ENCODE peak calls at places on chromosomes 7 and 10, in four cellular contexts. Q is pancreas; E is iPS DF 6.9; K is CD4-positive, alpha-beta T cell. V is an unnamed sample.

GRCh38 chr7:143929224-143929920 is 5.7 kb upstream of the OR2F2 start:
- DNase-seq in E (no peak), Q (no peak), K (no peak), V (no peak)

GRCh38 chr10:124003070-124003419 is 90.4 kb downstream of the CHST15 start:
- DNase-seq in K (no peak), E (no peak), Q (no peak), V (no peak)

GRCh38 chr7:5699951-5700384 is 81.5 kb downstream of the RNF216 start:
- DNase-seq in K (peak; percentile 43), Q (no peak), E (no peak), V (no peak)

GRCh38 chr7:68205826-68206225 is 1209.2 kb downstream of the TYW1 start:
- DNase-seq in E (no peak), K (no peak), Q (no peak), V (no peak)

GRCh38 chr10:96152437-96152836 is 22.3 kb downstream of the ZNF518A start:
- DNase-seq in Q (no peak), E (no peak), K (no peak), V (no peak)

GRCh38 chr7:137717811-137718271 is 128.9 kb downstream of the DGKI start:
- DNase-seq in E (no peak), Q (no peak), K (no peak), V (no peak)

GRCh38 chr7:102064361-102065025 is 222.2 kb upstream of the SH2B2 start:
- DNase-seq in K (no peak), Q (no peak), E (no peak), V (no peak)

GRCh38 chr10:43752682-43753081 is 104.0 kb upstream of the ZNF32 start:
- DNase-seq in E (no peak), Q (no peak), K (no peak), V (no peak)

GRCh38 chr7:158377800-158378623 is 209.6 kb downstream of the PTPRN2 start:
- DNase-seq in E (no peak), Q (peak; percentile 50), K (no peak), V (no peak)

GRCh38 chr7:29917583-29917982 is 72.0 kb downstream of the SCRN1 start:
- DNase-seq in Q (no peak), E (no peak), K (no peak), V (no peak)

GRCh38 chr7:81676813-81677212 is 93.0 kb downstream of the HGF start:
- DNase-seq in Q (no peak), K (no peak), E (no peak), V (no peak)

DNA sequence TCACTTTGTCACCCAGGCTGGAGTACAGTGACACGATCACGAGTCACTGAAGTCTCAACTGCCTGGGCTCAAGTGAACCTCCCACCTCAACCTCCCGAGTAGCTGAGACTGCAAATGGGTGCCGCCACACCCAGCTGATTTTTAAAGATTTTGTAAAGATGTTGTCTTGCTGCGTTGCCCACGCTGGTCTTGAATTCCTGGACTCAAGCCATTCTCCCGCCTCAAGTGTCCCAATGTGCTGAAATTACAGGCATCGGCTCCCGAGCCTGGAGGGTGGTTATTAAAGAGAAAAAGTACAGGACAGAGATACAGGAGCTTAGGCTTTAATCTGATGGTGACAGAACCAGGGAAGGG is 55.1 kb downstream of the KCTD7 start:
- DNase-seq in Q (no peak), K (no peak), E (no peak), V (no peak)
- H3K27ac ChIP-seq in Q (no peak overlapping the region), K (no peak overlapping the region), E (no peak overlapping the region), V (no peak overlapping the region)

GRCh38 chr10:70221030-70221429 is 12.2 kb downstream of the PPA1 start:
- DNase-seq in K (no peak), Q (no peak), E (no peak), V (no peak)
- H3K27ac ChIP-seq in K (no peak overlapping the region), Q (no peak overlapping the region), E (no peak overlapping the region), V (peak overlapping the region; percentile 11)

GRCh38 chr10:6465437-6465836 is 114.6 kb downstream of the PRKCQ start:
- DNase-seq in Q (no peak), E (no peak), K (no peak), V (no peak)
- H3K27ac ChIP-seq in Q (no peak overlapping the region), E (no peak overlapping the region), K (no peak overlapping the region), V (no peak overlapping the region)

DNA sequence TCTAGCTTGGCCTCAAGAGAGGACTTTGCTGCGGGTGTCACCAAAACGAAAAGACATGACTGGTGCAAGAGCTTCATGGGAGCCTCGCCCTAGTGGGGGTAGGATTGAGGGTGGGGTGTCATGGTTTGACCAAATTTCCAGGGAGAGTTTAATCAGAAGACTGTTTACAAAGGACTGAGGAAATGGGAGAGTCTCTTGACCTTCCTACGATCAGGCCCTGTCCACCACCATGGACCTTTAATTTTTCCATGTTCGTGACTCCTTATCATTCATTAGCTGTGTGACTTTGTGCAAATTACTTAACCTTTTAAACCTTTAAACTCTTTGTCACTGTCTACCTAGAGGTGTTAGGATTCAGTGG is 23.0 kb downstream of the AKR1E2 start:
- DNase-seq in E (no peak), K (no peak), Q (no peak), V (no peak)
- H3K27ac ChIP-seq in E (no peak overlapping the region), K (no peak overlapping the region), Q (no peak overlapping the region), V (no peak overlapping the region)

DNA sequence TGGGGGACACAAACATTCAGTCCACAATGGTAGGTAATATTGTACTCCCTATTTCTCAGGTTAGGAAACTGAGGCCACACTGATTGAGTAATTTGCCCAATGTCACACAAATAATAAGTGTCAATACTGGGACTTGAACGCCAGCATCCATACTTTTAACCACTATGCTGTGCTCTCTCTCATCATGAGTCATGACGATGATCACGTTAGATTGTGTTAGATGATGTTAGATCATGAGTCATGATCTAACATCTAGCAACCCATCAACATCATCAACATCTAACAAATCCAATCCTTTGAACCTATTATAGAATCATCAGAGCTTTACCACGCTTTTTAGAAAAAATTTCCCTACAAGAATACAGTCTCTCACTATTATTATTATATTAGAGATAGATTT is 28.1 kb upstream of the HERPUD2 start:
- DNase-seq in E (no peak), Q (no peak), K (no peak), V (no peak)
- H3K27ac ChIP-seq in E (no peak overlapping the region), Q (no peak overlapping the region), K (no peak overlapping the region), V (no peak overlapping the region)

GRCh38 chr10:25492040-25492439 is 317.2 kb downstream of the GPR158 start:
- DNase-seq in K (no peak), Q (no peak), E (no peak), V (no peak)
- H3K27ac ChIP-seq in K (no peak overlapping the region), Q (no peak overlapping the region), E (no peak overlapping the region), V (no peak overlapping the region)

GRCh38 chr7:154338709-154339108 is 286.5 kb downstream of the DPP6 start:
- DNase-seq in K (no peak), E (no peak), Q (no peak), V (peak; percentile 30)

GRCh38 chr7:154330318-154330717 is 278.1 kb downstream of the DPP6 start:
- DNase-seq in K (no peak), E (no peak), Q (no peak), V (no peak)

GRCh38 chr7:154336295-154336694 is 284.1 kb downstream of the DPP6 start:
- DNase-seq in E (no peak), Q (no peak), K (no peak), V (no peak)

GRCh38 chr7:154332776-154333175 is 280.6 kb downstream of the DPP6 start:
- DNase-seq in E (no peak), K (no peak), Q (no peak), V (no peak)
- H3K27ac ChIP-seq in E (no peak overlapping the region), K (no peak overlapping the region), Q (no peak overlapping the region), V (no peak overlapping the region)